ENCODE peak calls at places on chromosomes 3 and 15, in six cellular contexts. O, V, Q, E, B and P are unnamed samples.

GRCh38 chr3:195372220-195372619 is 70.6 kb downstream of the ACAP2 start:
- DNase-seq in B (no peak), Q (no peak), V (no peak), E (no peak), O (no peak), P (no peak)

GRCh38 chr3:150958694-150959093 is 13.8 kb downstream of the CLRN1 start:
- DNase-seq in V (no peak), O (no peak), B (no peak), E (no peak), Q (no peak), P (no peak)

GRCh38 chr3:162112719-162113118 is 616.1 kb downstream of the OTOL1 start:
- DNase-seq in V (no peak), Q (no peak), E (no peak), B (no peak), O (no peak), P (no peak)

GRCh38 chr15:70278644-70279043 is 180.9 kb upstream of the TLE3 start:
- DNase-seq in V (no peak), Q (no peak), B (no peak), O (no peak), E (no peak), P (no peak)

GRCh38 chr3:140395134-140396075 is 282.5 kb upstream of the TRIM42 start:
- DNase-seq in Q (no peak), V (no peak), E (no peak), B (no peak), O (no peak), P (no peak)

GRCh38 chr15:59741274-59741906 is 52.3 kb upstream of the BNIP2 start:
- DNase-seq in V (peak; percentile 40), E (no peak), B (peak; percentile 14), Q (no peak), O (no peak), P (peak; percentile 4)

GRCh38 chr3:34219556-34219955 is 421.1 kb downstream of the PDCD6IP start:
- DNase-seq in V (no peak), O (no peak), Q (no peak), E (no peak), B (no peak), P (no peak)

GRCh38 chr15:40379853-40380252 is 2.7 kb upstream of the KNSTRN start:
- DNase-seq in E (peak; percentile 34), V (peak; percentile 77), O (peak; percentile 69), Q (peak; percentile 93), B (peak; percentile 97), P (peak; percentile 95)

GRCh38 chr3:126551066-126551838 is 7.5 kb downstream of the C3orf22 start:
- DNase-seq in V (no peak), O (no peak), Q (no peak), E (peak; percentile 2), B (no peak), P (no peak)

GRCh38 chr3:168977696-168978374 is 685.7 kb downstream of the MECOM start:
- DNase-seq in O (no peak), E (no peak), V (no peak), Q (no peak), B (peak; percentile 70), P (no peak)

GRCh38 chr3:183540501-183541234 is 14.8 kb downstream of the KLHL6 start:
- DNase-seq in V (no peak), Q (no peak), B (no peak), E (peak; percentile 53), O (no peak), P (no peak)

GRCh38 chr15:80977627-80978036 is 12.0 kb downstream of the MESD start:
- DNase-seq in O (peak; percentile 52), V (peak; percentile 73), E (peak; percentile 78), B (no peak), Q (no peak), P (peak; percentile 20)

GRCh38 chr15:65381445-65382145 is 3.8 kb upstream of the IGDCC3 start:
- DNase-seq in B (no peak), V (no peak), O (no peak), Q (no peak), E (no peak), P (no peak)

GRCh38 chr15:60399931-60400330 is 2.1 kb upstream of the ANXA2 start:
- DNase-seq in B (peak; percentile 88), Q (no peak), O (no peak), V (no peak), E (no peak), P (no peak)

GRCh38 chr3:112647122-112647521 is 6.2 kb upstream of the CCDC80 start:
- DNase-seq in Q (peak; percentile 78), V (peak; percentile 87), B (peak; percentile 97), O (no peak), E (no peak), P (peak; percentile 89)

GRCh38 chr3:186207515-186207914 is 98.6 kb upstream of the ETV5 start:
- DNase-seq in O (no peak), V (no peak), Q (no peak), B (no peak), E (no peak), P (no peak)

GRCh38 chr3:8550619-8551018 is 49.0 kb downstream of the LMCD1 start:
- DNase-seq in Q (no peak), V (no peak), B (no peak), O (no peak), E (no peak), P (no peak)

GRCh38 chr3:178236555-178237277 is 299.5 kb upstream of the KCNMB2 start:
- DNase-seq in Q (peak; percentile 53), V (no peak), O (no peak), E (no peak), B (peak; percentile 19), P (peak; percentile 51)

GRCh38 chr3:14787630-14788029 is 31.1 kb upstream of the FGD5 start:
- DNase-seq in Q (no peak), O (no peak), E (no peak), B (no peak), V (no peak), P (no peak)

GRCh38 chr3:37989821-37990480 is 635 bp upstream of the VILL start:
- DNase-seq in E (no peak), Q (no peak), V (no peak), O (peak; percentile 16), B (no peak), P (no peak)

GRCh38 chr3:118196183-118196582 is 838.5 kb downstream of the IGSF11 start:
- DNase-seq in O (no peak), E (no peak), B (no peak), Q (no peak), V (no peak), P (no peak)

GRCh38 chr3:186589856-186590579 is 19.5 kb downstream of the DNAJB11 start:
- DNase-seq in B (peak; percentile 49), E (no peak), V (peak; percentile 17), Q (no peak), O (no peak), P (no peak)

GRCh38 chr3:19946291-19946831 is 536 bp upstream of the RAB5A start:
- DNase-seq in B (no peak), O (no peak), E (no peak), V (no peak), Q (no peak), P (no peak)

GRCh38 chr3:4036046-4036445 is 236.8 kb downstream of the LRRN1 start:
- DNase-seq in V (no peak), B (no peak), E (no peak), Q (no peak), O (no peak), P (no peak)

GRCh38 chr15:70244978-70245542 is 147.3 kb upstream of the TLE3 start:
- DNase-seq in B (no peak), E (no peak), Q (no peak), O (no peak), V (no peak), P (no peak)

GRCh38 chr3:112394008-112394616 is 61.2 kb downstream of the CD200 start:
- DNase-seq in Q (no peak), V (no peak), E (no peak), O (no peak), B (peak; percentile 31), P (no peak)

GRCh38 chr15:54159044-54159443 is 180.8 kb downstream of the UNC13C start:
- DNase-seq in O (no peak), E (no peak), B (no peak), Q (no peak), V (no peak), P (no peak)

GRCh38 chr3:52777959-52778805 is 783 bp downstream of the ITIH1 start:
- DNase-seq in Q (no peak), O (no peak), V (no peak), E (peak; percentile 3), B (no peak), P (no peak)

GRCh38 chr3:52774901-52775864 is 2.2 kb upstream of the ITIH1 start:
- DNase-seq in Q (no peak), O (no peak), E (peak; percentile 39), B (no peak), V (no peak), P (no peak)

GRCh38 chr3:52774066-52774713 is 3.2 kb upstream of the ITIH1 start:
- DNase-seq in B (no peak), V (no peak), Q (no peak), E (peak; percentile 2), O (no peak), P (no peak)

GRCh38 chr3:52777127-52777958 is at the start of gene ITIH1:
- DNase-seq in O (no peak), E (no peak), B (no peak), Q (no peak), V (no peak), P (no peak)

DNA sequence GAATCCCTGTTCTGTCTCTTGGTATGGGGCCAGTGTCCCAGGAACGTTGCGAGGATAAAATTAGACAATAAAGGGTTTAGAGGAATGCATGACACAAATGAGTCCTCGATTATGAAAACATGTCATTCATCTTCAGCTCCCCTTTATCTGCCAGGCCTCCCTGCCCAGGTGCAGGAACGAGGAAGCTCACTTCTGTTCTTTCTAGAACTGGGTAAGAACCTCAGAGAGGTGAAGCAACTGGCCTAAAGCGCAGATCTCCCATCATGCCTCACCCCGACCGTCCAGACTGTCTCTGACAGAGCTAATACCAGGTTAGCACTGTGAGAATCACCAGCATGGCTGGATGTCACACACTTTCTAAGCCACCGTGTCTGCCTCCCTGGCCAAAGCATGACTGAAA is 1.5 kb upstream of the ITIH1 start:
- DNase-seq in E (no peak), V (no peak), B (no peak), Q (no peak), O (no peak), P (no peak)
- H3K4me3 ChIP-seq in E (no peak overlapping the region), V (no peak overlapping the region), B (no peak overlapping the region), Q (no peak overlapping the region), O (no peak overlapping the region), P (no peak overlapping the region)

DNA sequence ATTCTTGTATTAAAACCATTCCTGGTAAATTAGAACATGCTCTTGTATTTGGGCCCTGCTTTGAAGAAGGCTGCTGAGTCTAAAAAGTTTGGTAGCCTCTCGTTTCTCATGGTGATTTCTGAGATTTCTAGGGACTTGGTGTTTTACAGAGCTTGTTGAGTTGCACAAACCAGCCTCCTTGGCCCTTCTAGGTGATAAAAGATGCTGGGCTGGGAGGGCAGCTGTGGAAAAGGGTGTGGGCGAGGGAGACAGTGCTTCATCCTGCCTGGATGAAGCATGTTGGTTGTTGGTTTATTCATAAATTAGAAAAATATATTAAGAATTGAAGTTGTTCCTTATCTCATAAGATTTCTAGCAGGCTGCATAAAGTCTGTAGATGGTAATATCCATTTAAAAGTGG is 151.7 kb downstream of the IGF1R start:
- DNase-seq in E (no peak), V (peak; percentile 29), B (peak; percentile 36), Q (no peak), O (no peak), P (no peak)
- H3K4me3 ChIP-seq in E (no peak overlapping the region), V (peak overlapping the region; percentile 17), B (no peak overlapping the region), Q (no peak overlapping the region), O (no peak overlapping the region), P (no peak overlapping the region)

GRCh38 chr15:41495736-41496599 is 2.3 kb downstream of the ITPKA start:
- DNase-seq in V (no peak), B (no peak), Q (no peak), E (peak; percentile 82), O (no peak), P (no peak)
- H3K4me3 ChIP-seq in V (no peak overlapping the region), B (no peak overlapping the region), Q (no peak overlapping the region), E (peak overlapping the region; percentile 7), O (peak overlapping the region; percentile 77), P (no peak overlapping the region)

GRCh38 chr15:71691700-71692417 is 118.5 kb upstream of the NR2E3 start:
- DNase-seq in O (peak; percentile 30), B (peak; percentile 97), V (no peak), E (no peak), Q (peak; percentile 21), P (peak; percentile 53)
- H3K4me3 ChIP-seq in O (peak overlapping the region; percentile 18), B (peak overlapping the region; percentile 15), V (no peak overlapping the region), E (no peak overlapping the region), Q (no peak overlapping the region), P (no peak overlapping the region)